ENCODE peak calls at places on chromosomes 4 and X, in eight cellular contexts. One of them, this sample, is unnamed.

GRCh38 chr4:53194727-53195126 is 171.1 kb downstream of the SCFD2 start:
- DNase-seq in dorsolateral prefrontal cortex: no peak
- DNase-seq in HFF-Myc: no peak
- DNase-seq in tibial artery: no peak
- DNase-seq in RWPE1: no peak
- DNase-seq in uterus: no peak
- DNase-seq in fibroblast of the aortic adventitia: no peak
- DNase-seq in neural progenitor cell: no peak
- DNase-seq in this sample: no peak

GRCh38 chr4:184066584-184067300 is 150.9 kb downstream of the ENPP6 start:
- DNase-seq in HFF-Myc: no peak
- DNase-seq in tibial artery: no peak
- DNase-seq in dorsolateral prefrontal cortex: no peak
- DNase-seq in uterus: no peak
- DNase-seq in fibroblast of the aortic adventitia: no peak
- DNase-seq in RWPE1: no peak
- DNase-seq in neural progenitor cell: no peak
- DNase-seq in this sample: no peak

GRCh38 chrX:4263005-4263404 is 549.6 kb upstream of the PRKX start:
- DNase-seq in HFF-Myc: no peak
- DNase-seq in RWPE1: no peak
- DNase-seq in dorsolateral prefrontal cortex: no peak
- DNase-seq in neural progenitor cell: peak
- DNase-seq in tibial artery: no peak
- DNase-seq in uterus: no peak
- DNase-seq in fibroblast of the aortic adventitia: no peak
- DNase-seq in this sample: no peak

GRCh38 chr4:57162499-57163019 is 52.4 kb upstream of the IGFBP7 start:
- DNase-seq in fibroblast of the aortic adventitia: no peak
- DNase-seq in neural progenitor cell: no peak
- DNase-seq in tibial artery: no peak
- DNase-seq in RWPE1: no peak
- DNase-seq in HFF-Myc: no peak
- DNase-seq in uterus: no peak
- DNase-seq in dorsolateral prefrontal cortex: no peak
- DNase-seq in this sample: no peak

GRCh38 chr4:77734928-77735327 is 84.2 kb downstream of the CNOT6L start:
- DNase-seq in tibial artery: no peak
- DNase-seq in HFF-Myc: peak
- DNase-seq in fibroblast of the aortic adventitia: peak
- DNase-seq in uterus: no peak
- DNase-seq in neural progenitor cell: no peak
- DNase-seq in RWPE1: peak
- DNase-seq in dorsolateral prefrontal cortex: no peak
- DNase-seq in this sample: no peak

GRCh38 chr4:71229477-71230257 is 109.2 kb upstream of the SLC4A4 start:
- DNase-seq in dorsolateral prefrontal cortex: peak
- DNase-seq in neural progenitor cell: peak
- DNase-seq in uterus: no peak
- DNase-seq in RWPE1: peak
- DNase-seq in HFF-Myc: no peak
- DNase-seq in fibroblast of the aortic adventitia: peak
- DNase-seq in tibial artery: peak
- DNase-seq in this sample: peak

GRCh38 chr4:76003015-76003414 is 4.3 kb downstream of the CXCL9 start:
- DNase-seq in HFF-Myc: no peak
- DNase-seq in uterus: no peak
- DNase-seq in fibroblast of the aortic adventitia: no peak
- DNase-seq in dorsolateral prefrontal cortex: no peak
- DNase-seq in RWPE1: no peak
- DNase-seq in tibial artery: no peak
- DNase-seq in neural progenitor cell: no peak
- DNase-seq in this sample: no peak

GRCh38 chr4:125666635-125667034 is 351.9 kb downstream of the FAT4 start:
- DNase-seq in neural progenitor cell: no peak
- DNase-seq in RWPE1: no peak
- DNase-seq in dorsolateral prefrontal cortex: no peak
- DNase-seq in uterus: no peak
- DNase-seq in fibroblast of the aortic adventitia: no peak
- DNase-seq in HFF-Myc: no peak
- DNase-seq in tibial artery: no peak
- DNase-seq in this sample: no peak

GRCh38 chr4:98879515-98879914 is 49.4 kb downstream of the EIF4E start:
- DNase-seq in fibroblast of the aortic adventitia: no peak
- DNase-seq in HFF-Myc: no peak
- DNase-seq in neural progenitor cell: no peak
- DNase-seq in tibial artery: no peak
- DNase-seq in dorsolateral prefrontal cortex: no peak
- DNase-seq in RWPE1: no peak
- DNase-seq in uterus: no peak
- DNase-seq in this sample: no peak
- TF ChIP-seq CTCF in fibroblast of the aortic adventitia: no peak
- TF ChIP-seq CTCF in HFF-Myc: no peak
- TF ChIP-seq CTCF in neural progenitor cell: no peak
- TF ChIP-seq CTCF in tibial artery: no peak
- TF ChIP-seq CTCF in dorsolateral prefrontal cortex: no peak
- TF ChIP-seq CTCF in RWPE1: no peak
- TF ChIP-seq CTCF in uterus: no peak
- TF ChIP-seq CTCF in this sample: no peak

GRCh38 chr4:97144199-97144598 is 999.1 kb downstream of the STPG2 start:
- DNase-seq in dorsolateral prefrontal cortex: no peak
- DNase-seq in tibial artery: no peak
- DNase-seq in fibroblast of the aortic adventitia: no peak
- DNase-seq in uterus: no peak
- DNase-seq in HFF-Myc: no peak
- DNase-seq in neural progenitor cell: no peak
- DNase-seq in RWPE1: no peak
- DNase-seq in this sample: no peak
- TF ChIP-seq CTCF in dorsolateral prefrontal cortex: no peak
- TF ChIP-seq CTCF in tibial artery: no peak
- TF ChIP-seq CTCF in fibroblast of the aortic adventitia: no peak
- TF ChIP-seq CTCF in uterus: no peak
- TF ChIP-seq CTCF in HFF-Myc: no peak
- TF ChIP-seq CTCF in neural progenitor cell: no peak
- TF ChIP-seq CTCF in RWPE1: no peak
- TF ChIP-seq CTCF in this sample: no peak

GRCh38 chrX:104670051-104670450 is 104.1 kb downstream of the IL1RAPL2 start:
- DNase-seq in uterus: no peak
- DNase-seq in tibial artery: no peak
- DNase-seq in dorsolateral prefrontal cortex: no peak
- DNase-seq in fibroblast of the aortic adventitia: no peak
- DNase-seq in neural progenitor cell: no peak
- DNase-seq in RWPE1: no peak
- DNase-seq in HFF-Myc: no peak
- DNase-seq in this sample: no peak
- TF ChIP-seq CTCF in uterus: no peak
- TF ChIP-seq CTCF in tibial artery: no peak
- TF ChIP-seq CTCF in dorsolateral prefrontal cortex: no peak
- TF ChIP-seq CTCF in fibroblast of the aortic adventitia: no peak
- TF ChIP-seq CTCF in neural progenitor cell: no peak
- TF ChIP-seq CTCF in RWPE1: no peak
- TF ChIP-seq CTCF in HFF-Myc: no peak
- TF ChIP-seq CTCF in this sample: no peak

GRCh38 chrX:96563663-96564062 is 121.0 kb upstream of the DIAPH2 start:
- DNase-seq in neural progenitor cell: no peak
- DNase-seq in tibial artery: peak
- DNase-seq in fibroblast of the aortic adventitia: peak
- DNase-seq in dorsolateral prefrontal cortex: no peak
- DNase-seq in RWPE1: no peak
- DNase-seq in uterus: no peak
- DNase-seq in HFF-Myc: no peak
- DNase-seq in this sample: no peak

GRCh38 chrX:96568088-96568487 is 116.6 kb upstream of the DIAPH2 start:
- DNase-seq in dorsolateral prefrontal cortex: no peak
- DNase-seq in fibroblast of the aortic adventitia: no peak
- DNase-seq in RWPE1: no peak
- DNase-seq in neural progenitor cell: no peak
- DNase-seq in tibial artery: no peak
- DNase-seq in HFF-Myc: no peak
- DNase-seq in uterus: no peak
- DNase-seq in this sample: no peak

GRCh38 chrX:96569034-96569433 is 115.6 kb upstream of the DIAPH2 start:
- DNase-seq in fibroblast of the aortic adventitia: no peak
- DNase-seq in RWPE1: no peak
- DNase-seq in tibial artery: no peak
- DNase-seq in uterus: no peak
- DNase-seq in HFF-Myc: no peak
- DNase-seq in dorsolateral prefrontal cortex: no peak
- DNase-seq in neural progenitor cell: no peak
- DNase-seq in this sample: no peak

GRCh38 chrX:96566856-96567255 is 117.8 kb upstream of the DIAPH2 start:
- DNase-seq in tibial artery: no peak
- DNase-seq in uterus: no peak
- DNase-seq in dorsolateral prefrontal cortex: no peak
- DNase-seq in RWPE1: no peak
- DNase-seq in HFF-Myc: no peak
- DNase-seq in neural progenitor cell: no peak
- DNase-seq in fibroblast of the aortic adventitia: no peak
- DNase-seq in this sample: no peak

GRCh38 chrX:96564595-96564994 is 120.0 kb upstream of the DIAPH2 start:
- DNase-seq in dorsolateral prefrontal cortex: no peak
- DNase-seq in RWPE1: no peak
- DNase-seq in neural progenitor cell: no peak
- DNase-seq in HFF-Myc: no peak
- DNase-seq in uterus: no peak
- DNase-seq in tibial artery: peak
- DNase-seq in fibroblast of the aortic adventitia: no peak
- DNase-seq in this sample: no peak
- TF ChIP-seq CTCF in dorsolateral prefrontal cortex: no peak
- TF ChIP-seq CTCF in RWPE1: no peak
- TF ChIP-seq CTCF in neural progenitor cell: no peak
- TF ChIP-seq CTCF in HFF-Myc: no peak
- TF ChIP-seq CTCF in uterus: no peak
- TF ChIP-seq CTCF in tibial artery: no peak
- TF ChIP-seq CTCF in fibroblast of the aortic adventitia: no peak
- TF ChIP-seq CTCF in this sample: no peak

GRCh38 chr4:15201782-15202181 is 199.5 kb downstream of the CPEB2 start:
- DNase-seq in neural progenitor cell: no peak
- DNase-seq in dorsolateral prefrontal cortex: no peak
- DNase-seq in uterus: no peak
- DNase-seq in HFF-Myc: no peak
- DNase-seq in RWPE1: no peak
- DNase-seq in fibroblast of the aortic adventitia: no peak
- DNase-seq in tibial artery: no peak
- DNase-seq in this sample: no peak

GRCh38 chr4:15198070-15198727 is 195.9 kb downstream of the CPEB2 start:
- DNase-seq in fibroblast of the aortic adventitia: peak
- DNase-seq in uterus: no peak
- DNase-seq in neural progenitor cell: no peak
- DNase-seq in RWPE1: no peak
- DNase-seq in tibial artery: no peak
- DNase-seq in HFF-Myc: no peak
- DNase-seq in dorsolateral prefrontal cortex: no peak
- DNase-seq in this sample: no peak

GRCh38 chr4:15202481-15202880 is 200.2 kb downstream of the CPEB2 start:
- DNase-seq in tibial artery: no peak
- DNase-seq in uterus: no peak
- DNase-seq in HFF-Myc: no peak
- DNase-seq in dorsolateral prefrontal cortex: no peak
- DNase-seq in RWPE1: no peak
- DNase-seq in fibroblast of the aortic adventitia: peak
- DNase-seq in neural progenitor cell: no peak
- DNase-seq in this sample: no peak

GRCh38 chr4:15194520-15194919 is 192.2 kb downstream of the CPEB2 start:
- DNase-seq in dorsolateral prefrontal cortex: no peak
- DNase-seq in neural progenitor cell: no peak
- DNase-seq in HFF-Myc: no peak
- DNase-seq in uterus: no peak
- DNase-seq in tibial artery: no peak
- DNase-seq in fibroblast of the aortic adventitia: no peak
- DNase-seq in RWPE1: no peak
- DNase-seq in this sample: no peak

GRCh38 chr4:15197005-15197404 is 194.7 kb downstream of the CPEB2 start:
- DNase-seq in dorsolateral prefrontal cortex: no peak
- DNase-seq in tibial artery: no peak
- DNase-seq in HFF-Myc: no peak
- DNase-seq in uterus: no peak
- DNase-seq in fibroblast of the aortic adventitia: peak
- DNase-seq in neural progenitor cell: peak
- DNase-seq in RWPE1: peak
- DNase-seq in this sample: peak
- TF ChIP-seq CTCF in dorsolateral prefrontal cortex: peak
- TF ChIP-seq CTCF in tibial artery: no peak
- TF ChIP-seq CTCF in HFF-Myc: peak
- TF ChIP-seq CTCF in uterus: no peak
- TF ChIP-seq CTCF in fibroblast of the aortic adventitia: peak
- TF ChIP-seq CTCF in neural progenitor cell: peak
- TF ChIP-seq CTCF in RWPE1: no peak
- TF ChIP-seq CTCF in this sample: peak

DNA sequence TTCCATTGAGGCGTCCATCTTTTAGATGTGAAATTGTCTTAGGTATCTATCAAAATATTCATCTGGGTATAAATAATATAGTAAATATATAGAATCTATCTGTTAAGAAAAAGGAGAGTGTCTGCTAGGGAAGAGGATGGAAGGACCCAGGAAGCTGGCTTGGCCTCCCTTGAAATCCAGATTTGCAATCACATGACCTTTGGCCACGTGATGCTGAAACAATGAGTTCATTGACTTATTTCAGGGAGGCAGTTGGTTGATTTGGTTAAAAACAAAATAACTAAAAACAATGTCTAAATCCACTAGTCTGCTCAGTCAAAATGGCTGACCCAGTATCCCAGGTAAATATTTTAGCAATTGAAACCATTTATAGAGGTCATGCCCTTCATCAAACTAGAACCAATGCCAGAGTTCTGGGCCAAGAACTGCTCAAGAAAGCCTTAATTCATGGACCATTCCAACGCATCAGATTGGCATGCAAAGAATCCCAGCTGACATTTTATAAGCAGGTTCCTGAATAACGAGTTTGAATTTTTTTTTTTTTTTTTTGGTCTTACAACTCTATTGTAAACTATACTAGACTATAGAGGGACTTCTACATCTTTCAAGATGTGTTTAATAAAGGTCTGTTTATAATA is 172.7 kb downstream of the MID1 start:
- DNase-seq in uterus: no peak
- DNase-seq in fibroblast of the aortic adventitia: peak
- DNase-seq in tibial artery: no peak
- DNase-seq in RWPE1: peak
- DNase-seq in dorsolateral prefrontal cortex: no peak
- DNase-seq in neural progenitor cell: no peak
- DNase-seq in HFF-Myc: no peak
- DNase-seq in this sample: no peak
- TF ChIP-seq CTCF in uterus: no peak
- TF ChIP-seq CTCF in fibroblast of the aortic adventitia: no peak
- TF ChIP-seq CTCF in tibial artery: no peak
- TF ChIP-seq CTCF in RWPE1: no peak
- TF ChIP-seq CTCF in dorsolateral prefrontal cortex: no peak
- TF ChIP-seq CTCF in neural progenitor cell: no peak
- TF ChIP-seq CTCF in HFF-Myc: no peak
- TF ChIP-seq CTCF in this sample: no peak

DNA sequence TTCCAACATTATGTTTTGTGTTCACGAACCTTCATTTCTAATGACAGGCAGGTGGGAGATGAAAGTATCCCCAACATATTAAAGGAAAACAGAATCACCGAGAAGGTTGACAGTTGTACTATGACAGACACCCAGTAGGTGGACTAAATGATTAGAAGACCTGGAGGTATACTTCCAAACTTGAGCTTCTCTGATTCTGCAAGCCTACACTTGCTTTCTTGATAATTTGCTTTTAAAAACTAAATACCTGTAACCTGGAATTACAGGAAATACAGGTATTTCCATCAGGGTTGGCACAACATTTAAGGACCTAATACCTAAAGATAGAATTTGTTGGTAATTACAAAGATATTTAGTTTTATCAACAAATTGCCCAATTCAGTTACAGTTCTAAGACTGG is 43.4 kb downstream of the C4orf51 start:
- DNase-seq in tibial artery: no peak
- DNase-seq in uterus: no peak
- DNase-seq in HFF-Myc: no peak
- DNase-seq in neural progenitor cell: no peak
- DNase-seq in RWPE1: peak
- DNase-seq in dorsolateral prefrontal cortex: no peak
- DNase-seq in fibroblast of the aortic adventitia: no peak
- DNase-seq in this sample: no peak
- TF ChIP-seq CTCF in tibial artery: no peak
- TF ChIP-seq CTCF in uterus: no peak
- TF ChIP-seq CTCF in HFF-Myc: no peak
- TF ChIP-seq CTCF in neural progenitor cell: no peak
- TF ChIP-seq CTCF in RWPE1: no peak
- TF ChIP-seq CTCF in dorsolateral prefrontal cortex: no peak
- TF ChIP-seq CTCF in fibroblast of the aortic adventitia: no peak
- TF ChIP-seq CTCF in this sample: no peak